ENCODE peak calls at places on chromosome X, in five cellular contexts. S is lower lobe of right lung, G is A549, H is psoas muscle, X is heart left ventricle. U is an unnamed sample.
A peak's percentile ranks its signal among the peaks of the same experiment; 100 is the strongest.

GRCh38 chrX:39736219-39737211 is 361.2 kb downstream of the BCOR start:
- DNase-seq in S (peak; percentile 82), X (peak; percentile 91), G (peak; percentile 72), H (peak; percentile 92), U (peak; percentile 31)

GRCh38 chrX:40109288-40110008 is 11.7 kb upstream of the BCOR start:
- DNase-seq in X (peak; percentile 73), H (peak; percentile 70), G (peak; percentile 80), S (peak; percentile 73), U (no peak)

GRCh38 chrX:141278306-141278705 is 36.0 kb upstream of the SPANXC start:
- DNase-seq in H (no peak), S (no peak), X (no peak), G (peak; percentile 22), U (peak; percentile 10)

GRCh38 chrX:53073115-53073581 is 9.0 kb upstream of the TSPYL2 start:
- DNase-seq in S (no peak), H (no peak), X (no peak), G (peak; percentile 15), U (no peak)

GRCh38 chrX:25015486-25016360 is at the start of gene ARX:
- DNase-seq in X (no peak), H (peak; percentile 88), S (no peak), G (peak; percentile 57), U (peak; percentile 68)

GRCh38 chrX:1242901-1243402 is 25.7 kb upstream of the CSF2RA start:
- DNase-seq in H (no peak), G (peak; percentile 59), S (no peak), X (no peak), U (peak; percentile 6)

GRCh38 chrX:96837808-96838207 is 45.9 kb upstream of the RPA4 start:
- DNase-seq in X (no peak), S (no peak), H (no peak), G (no peak), U (peak; percentile 11)

GRCh38 chrX:404656-405055 is 17.9 kb upstream of the PPP2R3B start:
- DNase-seq in S (no peak), H (no peak), X (no peak), G (no peak), U (no peak)

GRCh38 chrX:129932792-129933321 is 26.9 kb downstream of the UTP14A start:
- DNase-seq in H (peak; percentile 68), G (peak; percentile 44), X (peak; percentile 59), S (peak; percentile 48), U (no peak)

GRCh38 chrX:41293269-41293668 is 40.7 kb upstream of the DDX3X start:
- DNase-seq in G (peak; percentile 53), X (no peak), S (no peak), H (no peak), U (no peak)

GRCh38 chrX:150200820-150201287 is 162.3 kb upstream of the MAMLD1 start:
- DNase-seq in X (peak; percentile 67), H (peak; percentile 75), S (peak; percentile 45), G (peak; percentile 93), U (peak; percentile 91)

GRCh38 chrX:69959712-69960111 is 90.0 kb downstream of the AWAT2 start:
- DNase-seq in H (no peak), S (no peak), X (no peak), G (no peak), U (no peak)

GRCh38 chrX:129831486-129831885 is 12.2 kb downstream of the ZDHHC9 start:
- DNase-seq in S (no peak), H (no peak), G (no peak), X (no peak), U (no peak)

GRCh38 chrX:24260827-24261550 is 52.9 kb downstream of the SUPT20HL2 start:
- DNase-seq in H (no peak), G (no peak), S (peak; percentile 53), X (no peak), U (no peak)

GRCh38 chrX:117839544-117839943 is 277.1 kb downstream of the KLHL13 start:
- DNase-seq in S (no peak), X (no peak), H (no peak), G (peak; percentile 2), U (no peak)
- TF ChIP-seq CTCF in S (no peak), X (no peak), H (no peak), G (no peak), U (no peak)

GRCh38 chrX:72621163-72621562 is 48.5 kb upstream of the HDAC8 start:
- DNase-seq in H (no peak), S (no peak), G (peak; percentile 74), X (no peak), U (no peak)

GRCh38 chrX:72621619-72622485 is 49.2 kb upstream of the HDAC8 start:
- DNase-seq in G (peak; percentile 15), S (no peak), H (no peak), X (no peak), U (peak; percentile 26)

GRCh38 chrX:72624194-72624593 is 51.6 kb upstream of the HDAC8 start:
- DNase-seq in X (no peak), G (no peak), H (no peak), S (no peak), U (no peak)

GRCh38 chrX:72620550-72621145 is 48.0 kb upstream of the HDAC8 start:
- DNase-seq in S (peak; percentile 23), X (no peak), H (peak; percentile 70), G (peak; percentile 94), U (peak; percentile 64)
- H3K27ac ChIP-seq in S (no peak overlapping the region), X (no peak overlapping the region), H (peak overlapping the region; percentile 72), G (peak overlapping the region; percentile 97), U (peak overlapping the region; percentile 74)

DNA sequence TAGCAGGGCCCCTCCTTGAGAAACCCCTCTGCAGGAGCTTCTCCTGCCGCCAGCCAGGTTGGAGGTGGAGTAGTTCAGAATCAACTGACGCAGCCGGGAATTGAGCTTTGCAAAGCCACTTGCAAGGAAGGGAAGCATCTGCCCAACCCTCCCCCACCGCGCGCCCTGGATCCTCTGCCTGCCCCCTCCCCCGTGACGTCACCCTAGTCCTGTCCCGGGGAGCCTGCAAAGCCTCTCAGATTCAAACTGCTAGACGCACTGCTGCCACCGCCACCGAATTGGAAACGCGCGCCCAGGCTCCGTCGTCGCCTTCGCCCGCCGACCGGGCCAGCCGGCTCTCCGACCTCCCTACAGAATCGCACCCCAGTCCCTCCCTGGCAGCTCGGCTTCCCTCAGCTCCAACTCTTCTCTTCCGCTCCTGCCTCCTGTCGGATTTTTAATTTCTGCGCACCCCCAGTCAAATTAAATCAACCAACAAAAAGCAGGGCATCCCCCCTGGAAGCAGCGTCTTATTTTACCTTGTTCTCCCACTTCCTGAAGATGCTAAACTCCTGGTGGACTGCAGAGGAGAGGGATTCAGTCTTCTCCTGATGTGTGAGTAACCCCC is 3.8 kb downstream of the SLITRK2 start:
- DNase-seq in H (no peak), S (no peak), G (no peak), X (peak; percentile 51), U (no peak)
- TF ChIP-seq CTCF in H (no peak), S (no peak), G (no peak), X (no peak), U (no peak)

GRCh38 chrX:15269618-15270521 is at the start of gene ASB9:
- DNase-seq in X (no peak), S (peak; percentile 67), H (no peak), G (peak; percentile 96), U (peak; percentile 69)

GRCh38 chrX:15274946-15275345 is 5.1 kb upstream of the ASB9 start:
- DNase-seq in G (no peak), S (no peak), X (no peak), H (no peak), U (no peak)

DNA sequence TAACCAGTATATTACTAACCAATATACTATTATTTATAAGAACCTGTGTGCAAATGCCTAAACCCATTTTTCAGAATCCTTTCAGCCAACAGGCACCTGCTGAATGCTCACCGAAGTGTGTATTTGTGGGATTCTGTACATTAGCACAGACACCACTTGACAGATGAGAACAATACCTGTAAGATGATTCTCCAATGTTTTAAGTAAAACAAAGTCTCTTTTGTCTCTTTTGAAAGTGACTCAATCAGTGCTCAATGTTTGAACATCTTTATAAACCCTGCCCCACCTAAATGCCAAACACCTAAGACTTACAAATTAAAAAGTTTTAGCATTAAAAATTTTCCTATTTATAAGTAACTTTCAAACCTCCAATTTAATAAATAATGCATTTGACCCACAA is 763 bp downstream of the ASB9 start:
- DNase-seq in G (peak; percentile 46), S (no peak), H (no peak), X (no peak), U (peak; percentile 3)
- H3K27ac ChIP-seq in G (peak overlapping the region; percentile 93), S (peak overlapping the region; percentile 64), H (no peak overlapping the region), X (no peak overlapping the region), U (no peak overlapping the region)

GRCh38 chrX:76550016-76550415 is 122.5 kb downstream of the MAGEE1 start:
- DNase-seq in H (no peak), G (no peak), S (no peak), X (no peak), U (no peak)

GRCh38 chrX:76555269-76555668 is 127.8 kb downstream of the MAGEE1 start:
- DNase-seq in S (no peak), H (no peak), G (no peak), X (no peak), U (no peak)

GRCh38 chrX:76555816-76556215 is 128.3 kb downstream of the MAGEE1 start:
- DNase-seq in S (no peak), X (no peak), H (no peak), G (peak; percentile 68), U (no peak)
- TF ChIP-seq CTCF in S (no peak), X (no peak), H (no peak), G (peak; percentile 33), U (no peak)

GRCh38 chrX:128616933-128617332 is 564.7 kb upstream of the ACTRT1 start:
- DNase-seq in S (no peak), H (no peak), X (no peak), G (no peak), U (peak; percentile 27)
- H3K27ac ChIP-seq in S (no peak overlapping the region), H (no peak overlapping the region), X (no peak overlapping the region), G (no peak overlapping the region), U (no peak overlapping the region)

GRCh38 chrX:71256051-71256450 is 2.1 kb upstream of the ZMYM3 start:
- DNase-seq in S (no peak), X (no peak), H (no peak), G (no peak), U (no peak)

GRCh38 chrX:71251456-71251973 is 2.4 kb downstream of the ZMYM3 start:
- DNase-seq in H (no peak), X (no peak), S (no peak), G (no peak), U (no peak)

GRCh38 chrX:71254092-71254941 is at the start of gene ZMYM3:
- DNase-seq in X (peak; percentile 92), S (peak; percentile 90), G (peak; percentile 85), H (peak; percentile 93), U (peak; percentile 76)

GRCh38 chrX:71252221-71252620 is 1.7 kb downstream of the ZMYM3 start:
- DNase-seq in G (no peak), X (no peak), H (no peak), S (no peak), U (no peak)

DNA sequence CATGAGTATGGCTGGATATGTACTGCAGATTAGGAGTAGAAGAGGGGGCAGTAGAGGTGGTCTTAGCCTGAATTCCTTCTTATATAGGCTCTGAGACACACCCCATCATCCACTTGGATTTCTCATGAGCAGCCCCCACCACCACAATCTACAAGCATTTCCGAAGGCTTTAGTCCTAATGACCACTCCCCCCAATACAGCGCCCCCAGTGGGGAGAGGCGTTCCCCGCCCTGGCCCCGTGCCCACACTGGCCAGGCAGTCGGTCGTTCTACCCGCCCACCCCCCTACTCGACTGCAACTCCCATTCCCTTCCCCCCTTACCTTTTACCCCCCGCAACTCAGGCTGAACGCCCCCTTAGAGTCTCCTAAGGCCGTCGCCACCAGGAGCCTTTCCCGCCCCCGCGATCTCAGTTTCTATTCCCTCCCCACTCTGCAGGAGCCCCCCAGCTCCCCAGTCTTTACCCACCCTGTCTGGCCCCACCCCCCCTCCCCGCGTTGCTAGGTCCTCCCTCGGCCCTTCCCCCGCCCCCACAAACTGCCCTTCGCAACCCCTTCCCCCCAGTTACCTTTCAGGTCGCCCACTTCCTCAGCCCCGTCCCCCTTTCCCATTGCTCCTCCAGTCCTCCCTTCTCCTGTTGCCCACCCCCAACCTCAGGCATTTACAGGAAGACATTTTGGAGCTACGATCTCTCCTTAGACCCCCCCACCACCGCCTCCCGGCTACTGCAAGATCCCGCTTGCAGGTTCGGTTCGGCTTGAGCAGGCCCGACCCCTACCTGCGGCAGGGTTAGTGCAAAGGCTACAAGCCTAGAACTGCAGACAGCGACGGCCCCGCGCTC is 468 bp downstream of the ZMYM3 start:
- DNase-seq in G (peak; percentile 29), S (peak; percentile 47), H (peak; percentile 72), X (peak; percentile 68), U (peak; percentile 28)
- TF ChIP-seq CTCF in G (peak; percentile 43), S (peak; percentile 27), H (peak; percentile 39), X (peak; percentile 19), U (peak; percentile 42)

U was measured in RWPE1.